ENCODE peak calls at places on chromosomes 3 and 15, in seven cellular contexts. E, R, N, Z, C, H and B are unnamed samples. For H3K27me3, the result is how much of the 10 kb centered on the place peaks cover.

GRCh38 chr3:25587094-25587493 is 77.6 kb downstream of the TOP2B start:
- DNase-seq in R (no peak), N (no peak), E (no peak), H (no peak), C (no peak), Z (no peak), B (no peak)

GRCh38 chr15:51853987-51854386 is 24.5 kb downstream of the TMOD3 start:
- DNase-seq in Z (no peak), C (no peak), R (no peak), N (no peak), E (peak), H (peak), B (no peak)

GRCh38 chr15:35394416-35394815 is 151.5 kb downstream of the DPH6 start:
- DNase-seq in N (no peak), R (no peak), Z (no peak), H (no peak), C (no peak), E (no peak), B (no peak)

GRCh38 chr3:31448035-31448881 is 84.5 kb upstream of the STT3B start:
- DNase-seq in Z (no peak), H (no peak), N (no peak), E (peak), C (no peak), R (no peak), B (no peak)

GRCh38 chr3:15102833-15103232 is 3.9 kb upstream of the RBSN start:
- DNase-seq in Z (no peak), N (no peak), E (no peak), C (no peak), H (peak), R (no peak), B (no peak)

GRCh38 chr3:127042634-127043033 is 59.7 kb downstream of the PLXNA1 start:
- DNase-seq in Z (no peak), H (no peak), N (no peak), R (no peak), E (no peak), C (no peak), B (no peak)

GRCh38 chr3:38739931-38740330 is 76.1 kb downstream of the SCN10A start:
- DNase-seq in N (no peak), E (no peak), R (no peak), H (no peak), Z (no peak), C (no peak), B (no peak)

GRCh38 chr3:33317963-33318708 is 40.9 kb downstream of the FBXL2 start:
- DNase-seq in R (no peak), Z (no peak), H (no peak), E (no peak), C (no peak), N (no peak), B (no peak)

GRCh38 chr3:132343018-132343612 is 25.9 kb downstream of the ACP3 start:
- DNase-seq in Z (peak), H (peak), C (no peak), E (peak), N (no peak), R (peak), B (no peak)

GRCh38 chr15:85414495-85414894 is 34.1 kb downstream of the AKAP13 start:
- DNase-seq in C (no peak), Z (no peak), R (no peak), H (peak), E (peak), N (no peak), B (no peak)

GRCh38 chr15:73571346-73571745 is 61.8 kb downstream of the NPTN start:
- DNase-seq in E (no peak), Z (no peak), N (no peak), C (no peak), H (no peak), R (no peak), B (no peak)

GRCh38 chr15:56934269-56934668 is 15.8 kb downstream of the TCF12 start:
- DNase-seq in C (no peak), N (no peak), H (no peak), Z (no peak), R (no peak), E (peak), B (no peak)

DNA sequence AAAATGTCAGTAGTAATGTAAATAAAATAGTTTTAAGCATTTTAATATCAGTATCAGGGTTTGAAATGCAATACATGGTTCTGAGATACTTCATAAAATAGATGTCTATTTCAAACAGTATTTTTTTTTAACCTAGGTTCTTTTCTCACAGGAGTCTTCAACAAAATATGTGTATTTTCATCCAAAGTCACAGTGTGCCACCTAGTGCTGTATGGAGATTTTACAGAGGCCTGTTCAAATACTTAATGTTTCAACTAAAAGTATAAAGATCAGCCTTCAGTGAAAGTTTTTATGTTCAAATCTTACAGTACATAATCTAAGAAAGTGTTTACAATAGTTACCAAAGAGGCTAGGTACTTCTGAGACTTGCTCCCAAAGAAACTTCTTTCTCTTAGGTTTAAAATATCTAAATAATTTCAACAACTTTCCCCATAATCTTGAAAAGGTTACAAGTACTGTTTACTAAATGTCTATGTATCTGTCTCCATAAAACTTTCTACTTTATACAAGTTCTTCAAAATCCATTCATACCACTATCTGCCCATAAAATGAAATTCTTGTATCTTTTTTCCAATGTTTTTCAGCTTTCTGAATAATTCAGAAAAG is 38.3 kb downstream of the SCAPER start:
- DNase-seq in E (peak), C (no peak), H (peak), Z (no peak), R (no peak), N (no peak), B (no peak)
- H3K27me3 ChIP-seq in E (under half), C (under half), H (under half), Z (under half), R (under half), N (under half), B (under half)

DNA sequence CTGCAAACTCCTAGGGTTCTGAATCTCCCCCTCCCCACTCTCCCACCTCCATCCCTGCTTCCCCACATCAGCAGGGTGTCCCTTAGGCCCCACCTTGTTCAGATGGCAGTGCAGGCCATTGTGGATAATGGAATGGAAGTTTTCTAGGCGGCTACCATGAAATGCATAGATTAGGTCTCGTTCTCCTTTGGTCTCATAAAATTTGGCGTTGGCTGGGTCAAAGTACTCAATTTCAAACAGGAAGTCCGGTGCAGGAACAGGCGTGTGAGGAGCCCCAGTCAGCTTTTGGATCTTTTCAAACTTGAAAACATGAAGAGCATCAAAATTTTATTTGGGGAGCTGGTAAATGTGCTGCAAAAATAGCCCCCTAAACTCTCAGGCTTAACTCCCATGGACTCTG is 20.2 kb downstream of the PARP16 start:
- DNase-seq in Z (no peak), R (no peak), E (no peak), C (no peak), N (no peak), H (no peak), B (no peak)
- H3K27ac ChIP-seq in Z (no peak), R (no peak), E (no peak), C (no peak), N (no peak), H (no peak), B (no peak)

GRCh38 chr3:160564949-160565441 is 376 bp downstream of the KPNA4 start:
- DNase-seq in C (peak), H (peak), Z (peak), E (peak), N (no peak), R (no peak), B (peak)
- TF ChIP-seq CTCF in C (no peak), H (no peak), Z (no peak), E (no peak), N (no peak), R (no peak), B (no peak)

GRCh38 chr3:55267206-55267930 is 219.7 kb downstream of the WNT5A start:
- DNase-seq in R (no peak), N (no peak), H (no peak), E (peak), C (no peak), Z (no peak), B (no peak)

GRCh38 chr3:55270976-55271375 is 216.1 kb downstream of the WNT5A start:
- DNase-seq in H (no peak), R (no peak), E (peak), N (no peak), C (no peak), Z (no peak), B (no peak)

GRCh38 chr3:55269636-55270035 is 217.5 kb downstream of the WNT5A start:
- DNase-seq in R (no peak), N (no peak), H (no peak), E (no peak), C (no peak), Z (no peak), B (no peak)

GRCh38 chr3:55271549-55271948 is 215.6 kb downstream of the WNT5A start:
- DNase-seq in Z (no peak), E (no peak), R (no peak), C (no peak), N (no peak), H (no peak), B (no peak)

DNA sequence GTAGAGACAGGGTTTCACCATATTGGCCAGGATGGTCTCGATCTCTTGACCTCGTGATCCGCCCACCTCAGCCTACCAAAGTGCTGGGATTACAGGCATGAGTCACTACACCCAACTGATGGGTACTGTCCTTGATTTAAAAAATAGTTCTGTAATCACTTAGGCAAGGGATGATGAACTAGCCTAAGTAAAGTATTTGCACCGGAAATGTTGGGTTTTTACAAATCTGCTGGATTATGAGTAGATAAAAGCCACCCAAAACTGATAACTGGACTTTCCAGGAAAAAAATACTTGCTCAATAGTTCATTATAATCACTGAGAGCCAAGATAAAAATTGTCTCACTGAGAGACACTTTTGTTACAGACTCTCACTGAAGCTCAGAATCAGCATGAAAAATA is 218.0 kb downstream of the WNT5A start:
- DNase-seq in C (no peak), Z (no peak), E (no peak), R (no peak), N (no peak), H (no peak), B (no peak)
- H3K27me3 ChIP-seq in C (under half), Z (under half), E (under half), R (under half), N (under half), H (under half), B (under half)

GRCh38 chr3:16884084-16884747 is 539 bp upstream of the PLCL2 start:
- DNase-seq in R (peak), E (peak), N (no peak), Z (peak), H (peak), C (no peak), B (no peak)

GRCh38 chr3:16885588-16885903 is 791 bp downstream of the PLCL2 start:
- DNase-seq in R (no peak), E (no peak), N (no peak), C (no peak), Z (no peak), H (peak), B (no peak)

GRCh38 chr3:16883726-16884083 is 1.1 kb upstream of the PLCL2 start:
- DNase-seq in H (no peak), Z (no peak), E (no peak), R (no peak), C (no peak), N (no peak), B (no peak)

GRCh38 chr3:16885948-16886683 is 1.4 kb downstream of the PLCL2 start:
- DNase-seq in R (no peak), N (no peak), Z (no peak), C (no peak), E (no peak), H (peak), B (no peak)

GRCh38 chr3:16884748-16885587 is at the start of gene PLCL2:
- DNase-seq in E (peak), H (peak), R (peak), C (no peak), N (no peak), Z (peak), B (peak)
- H3K27ac ChIP-seq in E (no peak), H (peak), R (peak), C (peak), N (peak), Z (peak), B (peak)

GRCh38 chr3:178451799-178452198 is 84.4 kb upstream of the KCNMB2 start:
- DNase-seq in Z (no peak), C (no peak), R (no peak), N (no peak), E (no peak), H (no peak), B (no peak)
- TF ChIP-seq CTCF in Z (no peak), C (no peak), R (no peak), N (no peak), E (no peak), H (no peak), B (no peak)